ENCODE peak calls at places on chromosomes 11 and 22, in five cellular contexts. A is Daoy; I is activated naive CD4-positive, alpha-beta T cell; K is AG08396; M is NCI-H774. Q is an unnamed sample.

GRCh38 chr22:36430863-36431262 is 43.1 kb upstream of the MYH9 start:
- DNase-seq in M (no peak), I (no peak), A (peak; percentile 56), K (no peak), Q (no peak)

GRCh38 chr22:37818397-37819099 is 4.6 kb upstream of the GALR3 start:
- DNase-seq in K (peak; percentile 79), I (peak; percentile 43), M (no peak), A (peak; percentile 41), Q (peak; percentile 64)

GRCh38 chr22:49015459-49015858 is 812.2 kb downstream of the BRD1 start:
- DNase-seq in A (no peak), M (no peak), K (no peak), I (no peak), Q (no peak)

GRCh38 chr11:106384429-106384828 is 307.0 kb downstream of the AASDHPPT start:
- DNase-seq in A (no peak), M (no peak), I (no peak), K (no peak), Q (no peak)

GRCh38 chr11:122979103-122979814 is 2.4 kb downstream of the BSX start:
- DNase-seq in I (no peak), A (no peak), K (no peak), M (no peak), Q (no peak)

GRCh38 chr11:2207773-2208621 is 36.4 kb upstream of the TH start:
- DNase-seq in A (no peak), I (no peak), K (no peak), M (no peak), Q (no peak)

GRCh38 chr22:33579448-33580093 is 340.7 kb downstream of the LARGE1 start:
- DNase-seq in M (no peak), A (peak; percentile 48), K (peak; percentile 65), I (no peak), Q (peak; percentile 30)

GRCh38 chr22:36197601-36198146 is 3.9 kb downstream of the APOL4 start:
- DNase-seq in A (no peak), I (no peak), M (no peak), K (no peak), Q (no peak)

GRCh38 chr11:45266693-45267451 is 19.3 kb downstream of the SYT13 start:
- DNase-seq in M (no peak), I (no peak), A (no peak), K (no peak), Q (peak; percentile 66)

GRCh38 chr11:65019824-65020223 is 5.9 kb downstream of the ARL2 start:
- DNase-seq in K (no peak), A (no peak), M (no peak), I (no peak), Q (no peak)

GRCh38 chr22:30492144-30492543 is 13.4 kb downstream of the SEC14L4 start:
- DNase-seq in A (no peak), M (no peak), K (no peak), I (no peak), Q (no peak)

GRCh38 chr22:36443198-36443770 is 38.2 kb downstream of the TXN2 start:
- DNase-seq in K (no peak), A (peak; percentile 46), M (no peak), I (no peak), Q (no peak)

GRCh38 chr11:118929496-118930151 is 3.9 kb upstream of the BCL9L start:
- DNase-seq in I (peak; percentile 60), K (peak; percentile 75), A (peak; percentile 71), M (peak; percentile 82), Q (peak; percentile 98)

Q was measured in A673.